ENCODE peak calls at places on chromosomes 1 and 21, in ten cellular contexts. O is Right ventricle myocardium inferior, V is ureter, A is left ventricle myocardium superior, M is Peyer's patch, X is D341Med, G is fibroblast of the conjunctiva, N is HFF-Myc, I is left colon, C is retina. T is an unnamed sample.

GRCh38 chr1:24966724-24967346 is 36.8 kb upstream of the RUNX3 start:
- DNase-seq in V (no peak), G (peak; percentile 14), O (no peak), X (no peak), I (no peak), A (no peak), M (no peak), N (no peak), C (no peak), T (peak; percentile 27)

GRCh38 chr1:194476872-194477271 is 1290.5 kb upstream of the B3GALT2 start:
- DNase-seq in V (no peak), X (no peak), N (peak; percentile 26), A (no peak), I (no peak), M (no peak), O (no peak), C (no peak), G (no peak), T (no peak)

GRCh38 chr21:39874759-39875158 is 7.5 kb downstream of the PCP4 start:
- DNase-seq in N (no peak), G (no peak), I (no peak), A (no peak), C (no peak), M (no peak), X (no peak), V (no peak), O (no peak), T (no peak)

GRCh38 chr1:26418865-26419349 is 8.3 kb downstream of the LIN28A start:
- DNase-seq in V (no peak), O (no peak), M (no peak), I (no peak), N (no peak), G (no peak), A (no peak), C (no peak), X (no peak), T (no peak)

GRCh38 chr1:8182034-8182761 is 135.7 kb upstream of the SLC45A1 start:
- DNase-seq in V (peak; percentile 72), X (no peak), M (no peak), G (no peak), N (no peak), A (no peak), O (no peak), C (no peak), I (no peak), T (peak; percentile 3)

GRCh38 chr21:21715286-21715969 is 717.2 kb downstream of the NCAM2 start:
- DNase-seq in X (no peak), I (no peak), A (no peak), N (peak; percentile 46), C (no peak), O (no peak), M (no peak), V (no peak), G (no peak), T (no peak)

GRCh38 chr1:84687703-84688460 is 2.4 kb downstream of the SSX2IP start:
- DNase-seq in O (no peak), G (no peak), M (no peak), X (no peak), N (no peak), V (no peak), I (no peak), C (no peak), A (no peak), T (no peak)

GRCh38 chr1:155193275-155193990 is 14.3 kb downstream of the THBS3 start:
- DNase-seq in I (peak; percentile 89), N (peak; percentile 67), A (peak; percentile 91), O (peak; percentile 91), V (peak; percentile 97), X (peak; percentile 89), C (peak; percentile 98), G (peak; percentile 90), M (peak; percentile 68), T (peak; percentile 39)

GRCh38 chr1:184162266-184162665 is 110.7 kb downstream of the TSEN15 start:
- DNase-seq in M (no peak), A (peak; percentile 39), V (no peak), N (no peak), C (no peak), X (no peak), G (no peak), I (no peak), O (no peak), T (no peak)

GRCh38 chr1:177650947-177651346 is 318.9 kb downstream of the SEC16B start:
- DNase-seq in I (no peak), V (no peak), C (peak; percentile 48), O (no peak), N (no peak), A (peak; percentile 28), G (no peak), M (no peak), X (no peak), T (no peak)

GRCh38 chr1:77424236-77424635 is 142.4 kb downstream of the AK5 start:
- DNase-seq in N (no peak), X (no peak), I (no peak), V (no peak), M (no peak), G (no peak), O (no peak), A (no peak), C (no peak), T (no peak)

GRCh38 chr1:169238506-169238905 is 129.1 kb downstream of the NME7 start:
- DNase-seq in A (no peak), V (no peak), I (no peak), C (no peak), X (no peak), N (no peak), G (peak; percentile 10), M (no peak), O (no peak), T (no peak)

GRCh38 chr1:159932296-159933285 is 7.3 kb upstream of the TAGLN2 start:
- DNase-seq in C (no peak), O (no peak), V (no peak), G (no peak), A (no peak), M (no peak), N (no peak), I (no peak), X (no peak), T (no peak)

T was measured in T follicular helper cell.